ENCODE peak calls at places on chromosomes 3 and 15, in ten cellular contexts. L, M, A, Y, C, T, H, S, F and X are unnamed samples.

GRCh38 chr15:73127302-73127936 is 75.2 kb downstream of the NEO1 start:
- DNase-seq in S (peak), Y (peak), T (peak), H (peak), F (peak), L (no peak), M (peak), C (no peak), A (peak), X (peak)

GRCh38 chr3:177597325-177598109 is 400.2 kb upstream of the TBL1XR1 start:
- DNase-seq in C (no peak), M (peak), H (peak), Y (peak), S (peak), T (peak), A (no peak), F (peak), L (no peak), X (peak)

GRCh38 chr3:172302176-172302575 is 146.1 kb downstream of the GHSR start:
- DNase-seq in Y (no peak), T (no peak), S (no peak), A (no peak), H (no peak), C (no peak), F (no peak), L (no peak), M (no peak), X (no peak)

GRCh38 chr3:140053011-140053702 is 118.2 kb downstream of the CLSTN2 start:
- DNase-seq in T (no peak), M (no peak), A (no peak), C (no peak), H (peak), F (no peak), L (no peak), S (no peak), Y (no peak), X (no peak)

GRCh38 chr3:42118762-42119361 is 27.7 kb downstream of the TRAK1 start:
- DNase-seq in Y (peak), F (peak), A (peak), H (peak), C (no peak), T (no peak), M (no peak), L (no peak), S (peak), X (peak)

GRCh38 chr3:192566706-192567290 is 160.5 kb downstream of the FGF12 start:
- DNase-seq in F (peak), Y (peak), M (peak), C (peak), S (peak), A (peak), L (peak), T (peak), H (peak), X (peak)

GRCh38 chr15:80835338-80835737 is 56.2 kb downstream of the CEMIP start:
- DNase-seq in M (no peak), A (peak), S (no peak), F (no peak), Y (no peak), H (no peak), T (no peak), L (no peak), C (no peak), X (no peak)

GRCh38 chr3:58564456-58565160 is 12.6 kb downstream of the FAM107A start:
- DNase-seq in L (no peak), F (no peak), M (no peak), A (no peak), T (no peak), S (no peak), C (peak), H (peak), Y (peak), X (peak)

GRCh38 chr15:89835190-89835564 is 20.5 kb upstream of the ANPEP start:
- DNase-seq in S (no peak), Y (no peak), F (no peak), A (no peak), H (no peak), C (no peak), M (no peak), L (no peak), T (no peak), X (no peak)

GRCh38 chr3:59580499-59580898 is 530.7 kb upstream of the CFAP20DC start:
- DNase-seq in F (no peak), S (no peak), Y (no peak), M (no peak), L (no peak), H (no peak), T (no peak), A (no peak), C (no peak), X (no peak)